ENCODE peak calls at places on chromosomes 2 and 18, in four cellular contexts. W, R, X and K are unnamed samples.

GRCh38 chr2:17579605-17580318 is 39.3 kb downstream of the VSNL1 start:
- DNase-seq in R (no peak), W (no peak), X (no peak), K (no peak)

GRCh38 chr2:193895226-193895625 is 1700.5 kb upstream of the TMEFF2 start:
- DNase-seq in X (no peak), R (no peak), W (no peak), K (peak; percentile 11)

GRCh38 chr2:13652531-13653313 is 936.0 kb downstream of the TRIB2 start:
- DNase-seq in R (peak; percentile 85), X (no peak), W (peak; percentile 73), K (peak; percentile 1)

GRCh38 chr18:55449412-55450140 is 138.4 kb downstream of the TCF4 start:
- DNase-seq in X (no peak), W (no peak), R (no peak), K (no peak)

GRCh38 chr2:129318581-129319421 is 660.7 kb upstream of the RAB6C start:
- DNase-seq in W (no peak), X (no peak), R (no peak), K (no peak)

GRCh38 chr18:12606592-12607315 is 51.2 kb downstream of the SPIRE1 start:
- DNase-seq in W (peak; percentile 85), X (no peak), R (peak; percentile 75), K (peak; percentile 64)

GRCh38 chr2:134249755-134250154 is 4.1 kb upstream of the MGAT5 start:
- DNase-seq in W (no peak), R (no peak), X (no peak), K (no peak)

GRCh38 chr2:29463181-29463900 is 348.1 kb downstream of the CLIP4 start:
- DNase-seq in W (peak; percentile 88), X (no peak), R (peak; percentile 93), K (peak; percentile 80)

GRCh38 chr2:190896477-190896876 is 15.9 kb downstream of the GLS start:
- DNase-seq in R (peak; percentile 41), W (no peak), X (no peak), K (no peak)

GRCh38 chr2:47225061-47225783 is 70.1 kb upstream of the STPG4 start:
- DNase-seq in X (no peak), W (peak; percentile 88), R (peak; percentile 90), K (peak; percentile 90)

GRCh38 chr2:2600466-2600865 is 269.4 kb upstream of the MYT1L start:
- DNase-seq in X (no peak), W (no peak), R (no peak), K (no peak)

GRCh38 chr18:75276813-75277628 is 66.4 kb downstream of the TSHZ1 start:
- DNase-seq in X (no peak), R (peak; percentile 82), W (peak; percentile 73), K (no peak)

GRCh38 chr18:41461058-41461560 is 493.9 kb upstream of the PIK3C3 start:
- DNase-seq in W (no peak), X (no peak), R (no peak), K (no peak)

GRCh38 chr2:233453916-233454315 is 99.6 kb downstream of the DGKD start:
- DNase-seq in X (no peak), W (no peak), R (no peak), K (no peak)

GRCh38 chr2:111905990-111906735 is 7.8 kb downstream of the MERTK start:
- DNase-seq in R (no peak), X (peak; percentile 56), W (no peak), K (no peak)

GRCh38 chr2:212133337-212133736 is 405.3 kb downstream of the ERBB4 start:
- DNase-seq in X (no peak), R (no peak), W (no peak), K (no peak)

GRCh38 chr2:100416939-100417744 is at the start of gene CHST10:
- DNase-seq in W (peak; percentile 28), X (no peak), R (peak; percentile 61), K (peak; percentile 51)

GRCh38 chr2:38740851-38741541 is 10.2 kb downstream of the SRSF7 start:
- DNase-seq in X (peak; percentile 19), R (peak; percentile 24), W (peak; percentile 53), K (peak; percentile 73)

GRCh38 chr18:2536063-2536462 is 35.2 kb downstream of the METTL4 start:
- DNase-seq in X (no peak), R (peak; percentile 29), W (no peak), K (no peak)

GRCh38 chr18:51107594-51108305 is 77.7 kb downstream of the SMAD4 start:
- DNase-seq in W (peak; percentile 10), X (no peak), R (no peak), K (no peak)

GRCh38 chr2:217723078-217723477 is 279.7 kb downstream of the TNS1 start:
- DNase-seq in R (peak; percentile 89), X (no peak), W (peak; percentile 72), K (peak; percentile 60)

GRCh38 chr2:128134573-128134972 is 43.6 kb downstream of the UGGT1 start:
- DNase-seq in W (peak; percentile 34), X (no peak), R (peak; percentile 83), K (no peak)

GRCh38 chr2:169012812-169013627 is 18.1 kb downstream of the ABCB11 start:
- DNase-seq in R (peak; percentile 10), W (no peak), X (no peak), K (peak; percentile 76)

GRCh38 chr2:17164550-17164949 is 353.7 kb downstream of the RAD51AP2 start:
- DNase-seq in W (no peak), R (peak; percentile 58), X (no peak), K (no peak)

GRCh38 chr18:59268722-59269562 is 4.3 kb downstream of the RAX start:
- DNase-seq in R (no peak), W (no peak), X (no peak), K (peak; percentile 27)

GRCh38 chr2:86396304-86396785 is 44.8 kb upstream of the KDM3A start:
- DNase-seq in W (peak; percentile 20), R (peak; percentile 45), X (no peak), K (peak; percentile 47)

GRCh38 chr2:174634130-174635014 is 36.8 kb upstream of the WIPF1 start:
- DNase-seq in X (no peak), R (no peak), W (peak; percentile 12), K (no peak)

GRCh38 chr2:100818003-100818605 is 1.8 kb upstream of the NPAS2 start:
- DNase-seq in W (peak; percentile 29), R (peak; percentile 34), X (peak; percentile 49), K (peak; percentile 67)

GRCh38 chr2:31729442-31730092 is 148.8 kb upstream of the SRD5A2 start:
- DNase-seq in R (peak; percentile 3), W (peak; percentile 35), X (no peak), K (peak; percentile 27)

GRCh38 chr2:109457811-109458210 is 156.0 kb downstream of the SEPTIN10 start:
- DNase-seq in R (no peak), X (no peak), W (no peak), K (no peak)
- TF ChIP-seq CTCF in R (peak; percentile 15), X (no peak), W (peak; percentile 6), K (peak; percentile 2)

GRCh38 chr18:31723639-31723997 is 37.1 kb downstream of the SLC25A52 start:
- DNase-seq in W (no peak), R (peak; percentile 2), X (no peak), K (no peak)
- H3K4me3 ChIP-seq in W (no peak overlapping the region), R (no peak overlapping the region), X (peak overlapping the region; percentile 65), K (peak overlapping the region; percentile 55)

GRCh38 chr2:25276569-25277465 is 64.9 kb downstream of the DNMT3A start:
- DNase-seq in R (peak; percentile 39), X (peak; percentile 61), W (no peak), K (no peak)
- TF ChIP-seq CTCF in R (peak; percentile 40), X (peak; percentile 51), W (peak; percentile 11), K (peak; percentile 30)

GRCh38 chr2:109247812-109248211 is 118.8 kb downstream of the SH3RF3 start:
- DNase-seq in R (no peak), W (no peak), X (no peak), K (peak; percentile 18)
- H3K4me3 ChIP-seq in R (no peak overlapping the region), W (no peak overlapping the region), X (no peak overlapping the region), K (no peak overlapping the region)

DNA sequence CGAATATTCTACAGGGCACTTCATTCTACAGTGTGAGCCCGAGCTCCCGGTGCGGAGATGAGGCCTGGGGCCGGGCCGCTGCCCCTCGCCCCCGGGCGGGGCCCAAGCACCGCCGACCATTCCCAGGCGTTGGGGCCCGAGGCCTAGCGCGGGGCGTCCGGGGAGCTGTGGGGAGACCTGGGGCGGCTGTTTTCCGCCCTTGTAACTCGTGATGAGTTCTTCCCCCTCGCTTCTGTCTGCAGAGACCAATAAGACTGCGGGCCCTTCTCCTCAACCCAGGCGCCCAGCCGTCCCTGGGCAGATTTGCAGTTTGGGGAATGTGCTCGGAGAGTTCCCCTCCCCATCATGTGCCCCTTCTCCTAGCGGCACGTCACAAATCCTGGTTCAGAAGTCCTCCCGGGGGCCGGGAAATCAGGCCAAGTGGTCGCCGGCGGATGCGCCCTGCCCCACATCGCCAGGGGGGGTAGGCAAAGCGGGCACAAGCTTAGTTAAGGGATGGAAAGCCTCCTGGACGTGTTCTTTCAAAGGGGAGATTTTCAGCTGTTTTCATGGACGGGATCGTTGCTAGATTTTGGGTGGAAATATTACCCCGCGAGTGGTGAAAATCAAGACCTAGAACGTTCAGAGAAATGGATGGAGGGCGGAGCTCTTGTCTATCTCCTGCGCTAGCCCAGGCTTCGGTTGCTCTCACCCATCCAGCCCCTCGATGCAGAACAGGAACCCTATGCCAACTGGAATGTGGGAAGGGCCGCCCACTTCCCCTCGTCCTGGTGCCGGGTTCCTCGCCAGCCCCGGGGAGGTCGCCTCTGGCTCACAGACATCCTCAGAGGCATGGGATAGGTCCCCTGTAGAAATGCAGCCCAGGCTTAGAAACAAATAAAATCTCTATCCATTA is 18.8 kb upstream of the HAAO start:
- DNase-seq in X (peak; percentile 60), W (peak; percentile 35), R (peak; percentile 59), K (peak; percentile 56)
- TF ChIP-seq CTCF in X (no peak), W (no peak), R (no peak), K (no peak)